ENCODE peak calls at places on chromosomes 1 and 21, in nine cellular contexts. One of them, this sample, is unnamed.
A peak's percentile ranks its signal among the peaks of the same experiment; 100 is the strongest.

GRCh38 chr1:207981976-207982375 is 71.1 kb upstream of the CD34 start:
- DNase-seq in stimulated activated CD8-positive, alpha-beta memory T cell treated with anti-CD3 and anti-CD28 coated beads, Interleukin-7, amount 100 ng/mL, for 48 hours: no peak
- DNase-seq in kidney tubule cell: peak; percentile 11
- DNase-seq in heart right ventricle: no peak
- DNase-seq in Ammon's horn: no peak
- DNase-seq in fibroblast of lung: no peak
- DNase-seq in islet precursor cell: peak; percentile 62
- DNase-seq in IMR-90: no peak
- DNase-seq in GM03348: no peak
- DNase-seq in this sample: no peak

GRCh38 chr1:2608434-2609055 is 22.0 kb downstream of the PRXL2B start:
- DNase-seq in stimulated activated CD8-positive, alpha-beta memory T cell treated with anti-CD3 and anti-CD28 coated beads, Interleukin-7, amount 100 ng/mL, for 48 hours: no peak
- DNase-seq in kidney tubule cell: no peak
- DNase-seq in heart right ventricle: no peak
- DNase-seq in Ammon's horn: no peak
- DNase-seq in fibroblast of lung: no peak
- DNase-seq in islet precursor cell: no peak
- DNase-seq in IMR-90: no peak
- DNase-seq in GM03348: no peak
- DNase-seq in this sample: no peak

GRCh38 chr1:150557813-150558212 is 8.6 kb downstream of the ADAMTSL4 start:
- DNase-seq in stimulated activated CD8-positive, alpha-beta memory T cell treated with anti-CD3 and anti-CD28 coated beads, Interleukin-7, amount 100 ng/mL, for 48 hours: no peak
- DNase-seq in kidney tubule cell: no peak
- DNase-seq in heart right ventricle: no peak
- DNase-seq in Ammon's horn: no peak
- DNase-seq in fibroblast of lung: no peak
- DNase-seq in islet precursor cell: no peak
- DNase-seq in IMR-90: no peak
- DNase-seq in GM03348: no peak
- DNase-seq in this sample: no peak

GRCh38 chr1:97160796-97161195 is 439.2 kb downstream of the PTBP2 start:
- DNase-seq in stimulated activated CD8-positive, alpha-beta memory T cell treated with anti-CD3 and anti-CD28 coated beads, Interleukin-7, amount 100 ng/mL, for 48 hours: no peak
- DNase-seq in kidney tubule cell: no peak
- DNase-seq in heart right ventricle: no peak
- DNase-seq in Ammon's horn: no peak
- DNase-seq in fibroblast of lung: peak; percentile 35
- DNase-seq in islet precursor cell: no peak
- DNase-seq in IMR-90: peak; percentile 17
- DNase-seq in GM03348: no peak
- DNase-seq in this sample: peak; percentile 11

GRCh38 chr21:15222711-15223110 is 157.9 kb upstream of the NRIP1 start:
- DNase-seq in stimulated activated CD8-positive, alpha-beta memory T cell treated with anti-CD3 and anti-CD28 coated beads, Interleukin-7, amount 100 ng/mL, for 48 hours: no peak
- DNase-seq in kidney tubule cell: peak; percentile 92
- DNase-seq in heart right ventricle: no peak
- DNase-seq in Ammon's horn: no peak
- DNase-seq in fibroblast of lung: no peak
- DNase-seq in islet precursor cell: no peak
- DNase-seq in IMR-90: no peak
- DNase-seq in GM03348: no peak
- DNase-seq in this sample: no peak

GRCh38 chr1:232529747-232530146 is 100.2 kb downstream of the SIPA1L2 start:
- DNase-seq in stimulated activated CD8-positive, alpha-beta memory T cell treated with anti-CD3 and anti-CD28 coated beads, Interleukin-7, amount 100 ng/mL, for 48 hours: no peak
- DNase-seq in kidney tubule cell: peak; percentile 88
- DNase-seq in heart right ventricle: no peak
- DNase-seq in Ammon's horn: no peak
- DNase-seq in fibroblast of lung: peak; percentile 62
- DNase-seq in islet precursor cell: peak; percentile 86
- DNase-seq in IMR-90: peak; percentile 43
- DNase-seq in GM03348: no peak
- DNase-seq in this sample: no peak

GRCh38 chr1:116388122-116388521 is 15.1 kb downstream of the ATP1A1 start:
- DNase-seq in stimulated activated CD8-positive, alpha-beta memory T cell treated with anti-CD3 and anti-CD28 coated beads, Interleukin-7, amount 100 ng/mL, for 48 hours: no peak
- DNase-seq in kidney tubule cell: no peak
- DNase-seq in heart right ventricle: no peak
- DNase-seq in Ammon's horn: no peak
- DNase-seq in fibroblast of lung: no peak
- DNase-seq in islet precursor cell: no peak
- DNase-seq in IMR-90: no peak
- DNase-seq in GM03348: no peak
- DNase-seq in this sample: no peak

GRCh38 chr1:205211839-205212241 is 338 bp upstream of the DSTYK start:
- DNase-seq in stimulated activated CD8-positive, alpha-beta memory T cell treated with anti-CD3 and anti-CD28 coated beads, Interleukin-7, amount 100 ng/mL, for 48 hours: no peak
- DNase-seq in kidney tubule cell: no peak
- DNase-seq in heart right ventricle: no peak
- DNase-seq in Ammon's horn: no peak
- DNase-seq in fibroblast of lung: no peak
- DNase-seq in islet precursor cell: no peak
- DNase-seq in IMR-90: no peak
- DNase-seq in GM03348: no peak
- DNase-seq in this sample: no peak

GRCh38 chr1:35725591-35725990 is 6.9 kb upstream of the C1orf216 start:
- DNase-seq in stimulated activated CD8-positive, alpha-beta memory T cell treated with anti-CD3 and anti-CD28 coated beads, Interleukin-7, amount 100 ng/mL, for 48 hours: no peak
- DNase-seq in kidney tubule cell: no peak
- DNase-seq in heart right ventricle: no peak
- DNase-seq in Ammon's horn: peak; percentile 90
- DNase-seq in fibroblast of lung: peak; percentile 35
- DNase-seq in islet precursor cell: no peak
- DNase-seq in IMR-90: peak; percentile 17
- DNase-seq in GM03348: peak; percentile 54
- DNase-seq in this sample: peak; percentile 75

GRCh38 chr1:156859523-156860112 is 701 bp upstream of the INSRR start:
- DNase-seq in stimulated activated CD8-positive, alpha-beta memory T cell treated with anti-CD3 and anti-CD28 coated beads, Interleukin-7, amount 100 ng/mL, for 48 hours: no peak
- DNase-seq in kidney tubule cell: no peak
- DNase-seq in heart right ventricle: no peak
- DNase-seq in Ammon's horn: no peak
- DNase-seq in fibroblast of lung: peak; percentile 20
- DNase-seq in islet precursor cell: no peak
- DNase-seq in IMR-90: no peak
- DNase-seq in GM03348: peak; percentile 48
- DNase-seq in this sample: no peak